ENCODE peak calls at places on chromosomes 1 and 21, in six cellular contexts. O, D, N, E, S and L are unnamed samples.

GRCh38 chr1:188761226-188761625 is 1716.4 kb downstream of the BRINP3 start:
- DNase-seq in O (no peak), D (no peak), N (no peak), E (no peak), S (no peak), L (no peak)

GRCh38 chr1:9235123-9235513 is 544 bp downstream of the H6PD start:
- DNase-seq in O (no peak), D (no peak), N (peak), E (no peak), S (no peak), L (no peak)

GRCh38 chr1:18466676-18467075 is 14.1 kb upstream of the KLHDC7A start:
- DNase-seq in O (no peak), D (no peak), N (no peak), E (no peak), S (no peak), L (no peak)

GRCh38 chr1:42137766-42138165 is 15.4 kb upstream of the GUCA2B start:
- DNase-seq in O (no peak), D (peak), N (no peak), E (no peak), S (no peak), L (no peak)

GRCh38 chr1:48947761-48948537 is 171.3 kb upstream of the BEND5 start:
- DNase-seq in O (no peak), D (peak), N (no peak), E (no peak), S (no peak), L (no peak)

GRCh38 chr1:18883636-18884418 is 18.5 kb downstream of the ALDH4A1 start:
- DNase-seq in O (peak), D (peak), N (peak), E (peak), S (no peak), L (peak)

GRCh38 chr1:21050031-21050430 is 126.7 kb downstream of the EIF4G3 start:
- DNase-seq in O (no peak), D (no peak), N (no peak), E (no peak), S (no peak), L (no peak)

GRCh38 chr21:32336711-32337110 is 38.1 kb downstream of the MRAP start:
- DNase-seq in O (no peak), D (no peak), N (no peak), E (no peak), S (no peak), L (no peak)

GRCh38 chr1:75723989-75724471 is 479 bp upstream of the ACADM start:
- DNase-seq in O (peak), D (peak), N (peak), E (no peak), S (no peak), L (peak)

GRCh38 chr1:224052767-224053166 is 61.1 kb upstream of the FBXO28 start:
- DNase-seq in O (no peak), D (no peak), N (no peak), E (no peak), S (no peak), L (no peak)

GRCh38 chr1:101526813-101527212 is 290.0 kb downstream of the S1PR1 start:
- DNase-seq in O (no peak), D (no peak), N (no peak), E (no peak), S (no peak), L (no peak)

GRCh38 chr1:161258439-161259386 is at the start of gene PCP4L1:
- DNase-seq in O (no peak), D (peak), N (no peak), E (peak), S (no peak), L (peak)

GRCh38 chr21:34845521-34846213 is 176.9 kb downstream of the CLIC6 start:
- DNase-seq in O (no peak), D (no peak), N (no peak), E (peak), S (peak), L (peak)

GRCh38 chr1:35390600-35391494 is 122.3 kb downstream of the ZMYM4 start:
- DNase-seq in O (no peak), D (peak), N (no peak), E (no peak), S (no peak), L (no peak)

GRCh38 chr21:42010507-42011493 is 640 bp upstream of the ZBTB21 start:
- DNase-seq in O (peak), D (no peak), N (peak), E (no peak), S (no peak), L (peak)
- TF ChIP-seq POLR2A in O (peak), D (no peak), N (no peak), E (no peak), S (peak), L (peak)

DNA sequence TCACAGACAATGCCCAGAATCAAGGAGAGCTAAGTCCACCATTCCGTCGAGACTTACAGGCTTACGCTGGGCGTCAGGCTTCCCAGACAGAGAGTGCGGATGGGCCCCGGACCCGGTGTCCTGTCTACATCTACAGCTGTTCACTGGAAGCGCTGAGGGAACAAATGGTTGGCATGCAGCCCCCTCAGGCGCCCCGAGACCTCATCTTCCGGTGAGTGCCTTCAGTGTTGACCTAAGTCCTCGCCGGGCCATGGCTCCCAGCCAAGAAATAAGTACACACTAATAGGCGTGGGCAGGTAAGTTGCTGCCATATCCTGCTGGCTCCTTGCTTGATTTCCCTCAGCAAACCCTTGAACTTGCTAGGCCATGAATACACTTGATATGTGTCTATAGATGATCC is 26.2 kb downstream of the HYI start:
- DNase-seq in O (no peak), D (no peak), N (no peak), E (no peak), S (no peak), L (no peak)
- TF ChIP-seq TAF1 in O (no peak), D (no peak), N (no peak), E (no peak), S (no peak), L (no peak)

DNA sequence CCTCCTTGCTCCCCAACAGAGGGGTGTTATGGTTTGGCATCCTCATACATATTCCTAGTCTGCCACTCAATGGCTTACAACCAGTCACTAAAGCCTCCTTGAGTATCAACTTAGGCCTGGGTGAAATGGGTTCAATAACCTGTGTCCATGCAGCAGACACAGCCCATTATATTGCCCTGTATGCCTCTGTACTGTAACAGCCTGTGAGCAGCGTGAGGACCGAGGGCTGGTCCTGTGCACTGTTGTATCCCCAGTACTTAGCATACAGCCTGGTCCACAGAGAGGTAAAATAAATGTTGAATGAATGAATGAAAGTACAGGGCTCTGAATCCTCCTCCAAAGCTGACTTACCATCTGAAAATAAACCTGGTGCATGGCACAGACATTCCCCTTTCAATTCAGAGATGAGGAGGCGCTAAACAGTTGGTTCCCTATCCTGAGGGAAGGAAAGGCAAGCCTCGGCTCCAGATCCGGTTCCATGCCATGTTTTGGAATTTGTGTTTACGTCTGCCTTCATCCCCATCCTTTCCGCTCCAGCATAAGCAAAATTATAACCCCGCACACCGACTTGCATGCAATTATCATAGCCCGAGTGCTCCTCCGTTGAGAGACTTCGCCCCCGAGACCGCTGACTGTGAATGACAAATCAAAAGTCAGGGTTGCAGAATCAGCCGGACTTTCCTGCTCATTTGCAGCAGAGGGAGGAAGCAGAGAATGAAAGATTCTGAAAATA is 45.0 kb upstream of the DNAJC6 start:
- DNase-seq in O (no peak), D (peak), N (no peak), E (no peak), S (no peak), L (no peak)
- TF ChIP-seq POLR2A in O (no peak), D (no peak), N (no peak), E (no peak), S (no peak), L (no peak)

DNA sequence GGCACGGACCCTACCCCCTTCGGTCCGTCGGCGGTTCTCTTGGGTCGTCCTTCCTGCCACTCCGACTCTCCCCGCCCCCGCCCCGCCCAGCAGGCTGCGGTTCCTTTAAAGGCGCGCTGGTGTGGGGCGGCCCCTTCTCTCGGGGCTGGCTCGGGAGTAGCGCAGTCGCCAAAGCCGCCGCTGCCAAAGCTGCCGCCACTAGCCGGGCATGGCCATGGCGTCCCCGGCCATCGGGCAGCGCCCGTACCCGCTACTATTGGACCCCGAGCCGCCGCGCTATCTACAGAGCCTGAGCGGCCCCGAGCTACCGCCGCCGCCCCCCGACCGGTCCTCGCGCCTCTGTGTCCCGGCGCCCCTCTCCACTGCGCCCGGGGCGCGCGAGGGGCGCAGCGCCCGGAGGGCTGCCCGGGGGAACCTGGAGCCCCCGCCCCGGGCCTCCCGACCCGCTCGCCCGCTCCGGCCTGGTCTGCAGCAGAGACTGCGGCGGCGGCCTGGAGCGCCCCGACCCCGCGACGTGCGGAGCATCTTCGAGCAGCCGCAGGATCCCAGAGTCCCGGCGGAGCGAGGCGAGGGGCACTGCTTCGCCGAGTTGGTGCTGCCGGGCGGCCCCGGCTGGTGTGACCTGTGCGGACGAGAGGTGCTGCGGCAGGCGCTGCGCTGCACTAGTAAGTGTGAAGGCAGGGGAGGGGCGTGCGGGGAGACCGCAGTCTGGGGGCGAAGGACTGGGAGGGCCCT is at the start of gene RASSF5:
- DNase-seq in O (peak), D (peak), N (no peak), E (peak), S (no peak), L (peak)
- TF ChIP-seq TAF1 in O (no peak), D (peak), N (no peak), E (no peak), S (peak), L (no peak)

DNA sequence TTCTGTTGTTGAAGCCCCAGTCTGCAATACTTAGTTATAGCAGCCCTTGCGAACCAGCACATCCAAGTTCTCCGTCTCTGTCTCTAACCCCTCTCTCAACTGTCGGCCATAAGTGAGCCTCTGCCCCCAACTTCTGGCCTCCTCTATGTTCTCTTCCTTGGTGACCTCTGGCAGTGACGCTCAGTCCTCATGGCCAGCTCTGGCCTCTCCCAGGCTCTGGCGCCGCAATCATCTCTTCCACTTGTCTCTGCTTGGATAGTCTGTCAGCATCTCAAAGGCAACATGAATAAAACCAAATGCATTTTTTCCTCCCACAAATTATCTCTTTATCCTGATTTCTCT is 8.4 kb upstream of the HLCS start:
- DNase-seq in O (no peak), D (no peak), N (no peak), E (no peak), S (no peak), L (no peak)
- TF ChIP-seq POLR2A in O (no peak), D (no peak), N (no peak), E (no peak), S (no peak), L (no peak)

GRCh38 chr1:115676498-115677171 is 34.9 kb downstream of the VANGL1 start:
- DNase-seq in O (no peak), D (no peak), N (no peak), E (no peak), S (no peak), L (no peak)
- TF ChIP-seq TAF1 in O (no peak), D (no peak), N (no peak), E (no peak), S (no peak), L (no peak)

GRCh38 chr1:74531807-74532206 is 19.4 kb upstream of the LRRC53 start:
- DNase-seq in O (no peak), D (no peak), N (no peak), E (no peak), S (no peak), L (no peak)
- TF ChIP-seq POLR2A in O (no peak), D (no peak), N (no peak), E (no peak), S (no peak), L (no peak)

GRCh38 chr1:52554267-52554640 is 1.4 kb upstream of the TUT4 start:
- DNase-seq in O (no peak), D (no peak), N (no peak), E (no peak), S (no peak), L (no peak)

GRCh38 chr1:52554756-52555155 is 1.9 kb upstream of the TUT4 start:
- DNase-seq in O (no peak), D (no peak), N (peak), E (no peak), S (no peak), L (no peak)

GRCh38 chr1:52552236-52552504 is 722 bp downstream of the TUT4 start:
- DNase-seq in O (peak), D (no peak), N (peak), E (peak), S (no peak), L (peak)

GRCh38 chr1:52552505-52553371 is at the start of gene TUT4:
- DNase-seq in O (peak), D (peak), N (peak), E (peak), S (no peak), L (peak)

GRCh38 chr1:52553372-52554266 is 727 bp upstream of the TUT4 start:
- DNase-seq in O (peak), D (peak), N (peak), E (peak), S (no peak), L (peak)
- TF ChIP-seq TAF1 in O (no peak), D (peak), N (peak), E (peak), S (peak), L (peak)